ENCODE peak calls at places on chromosomes 5 and 9, in five cellular contexts. W is sigmoid colon, E is MM.1S, F is OCI-LY7, V is fibroblast of lung. D is an unnamed sample.

GRCh38 chr9:131666779-131667178 is 73.1 kb downstream of the RAPGEF1 start:
- DNase-seq in W (no peak), E (no peak), F (no peak), V (no peak), D (no peak)

GRCh38 chr5:116137544-116138378 is 52.9 kb downstream of the COMMD10 start:
- DNase-seq in W (no peak), E (peak), F (peak), V (peak), D (no peak)

GRCh38 chr5:34656001-34656699 is at the start of gene RAI14:
- DNase-seq in W (peak), E (peak), F (no peak), V (peak), D (peak)

GRCh38 chr5:35988529-35988928 is 2.7 kb downstream of the UGT3A1 start:
- DNase-seq in W (no peak), E (no peak), F (no peak), V (no peak), D (no peak)

GRCh38 chr5:138468966-138469539 is 3.8 kb downstream of the EGR1 start:
- DNase-seq in W (no peak), E (no peak), F (no peak), V (no peak), D (no peak)

GRCh38 chr5:149633671-149634350 is 52.5 kb downstream of the ARHGEF37 start:
- DNase-seq in W (peak), E (no peak), F (no peak), V (no peak), D (no peak)

GRCh38 chr5:170296935-170297588 is 515 bp downstream of the LCP2 start:
- DNase-seq in W (no peak), E (peak), F (no peak), V (no peak), D (peak)

GRCh38 chr9:16417749-16418148 is 452.7 kb downstream of the BNC2 start:
- DNase-seq in W (no peak), E (no peak), F (no peak), V (peak), D (no peak)

GRCh38 chr9:124849801-124850200 is 3.5 kb upstream of the WDR38 start:
- DNase-seq in W (peak), E (no peak), F (no peak), V (peak), D (no peak)

GRCh38 chr9:76576344-76576743 is 117.4 kb downstream of the GCNT1 start:
- DNase-seq in W (peak), E (no peak), F (peak), V (peak), D (no peak)

GRCh38 chr9:127422787-127423186 is 1.4 kb upstream of the ZNF79 start:
- DNase-seq in W (no peak), E (no peak), F (no peak), V (no peak), D (no peak)

GRCh38 chr9:127423591-127423933 is 620 bp upstream of the ZNF79 start:
- DNase-seq in W (no peak), E (no peak), F (peak), V (no peak), D (no peak)

GRCh38 chr9:127426756-127427155 is 2.6 kb downstream of the ZNF79 start:
- DNase-seq in W (no peak), E (no peak), F (no peak), V (no peak), D (no peak)

GRCh38 chr9:127423934-127424668 is at the start of gene ZNF79:
- DNase-seq in W (peak), E (peak), F (peak), V (peak), D (peak)

GRCh38 chr9:127424669-127424986 is 446 bp downstream of the ZNF79 start:
- DNase-seq in W (no peak), E (no peak), F (peak), V (no peak), D (no peak)
- H3K27ac ChIP-seq in W (peak), E (peak), F (peak), V (peak), D (peak)

DNA sequence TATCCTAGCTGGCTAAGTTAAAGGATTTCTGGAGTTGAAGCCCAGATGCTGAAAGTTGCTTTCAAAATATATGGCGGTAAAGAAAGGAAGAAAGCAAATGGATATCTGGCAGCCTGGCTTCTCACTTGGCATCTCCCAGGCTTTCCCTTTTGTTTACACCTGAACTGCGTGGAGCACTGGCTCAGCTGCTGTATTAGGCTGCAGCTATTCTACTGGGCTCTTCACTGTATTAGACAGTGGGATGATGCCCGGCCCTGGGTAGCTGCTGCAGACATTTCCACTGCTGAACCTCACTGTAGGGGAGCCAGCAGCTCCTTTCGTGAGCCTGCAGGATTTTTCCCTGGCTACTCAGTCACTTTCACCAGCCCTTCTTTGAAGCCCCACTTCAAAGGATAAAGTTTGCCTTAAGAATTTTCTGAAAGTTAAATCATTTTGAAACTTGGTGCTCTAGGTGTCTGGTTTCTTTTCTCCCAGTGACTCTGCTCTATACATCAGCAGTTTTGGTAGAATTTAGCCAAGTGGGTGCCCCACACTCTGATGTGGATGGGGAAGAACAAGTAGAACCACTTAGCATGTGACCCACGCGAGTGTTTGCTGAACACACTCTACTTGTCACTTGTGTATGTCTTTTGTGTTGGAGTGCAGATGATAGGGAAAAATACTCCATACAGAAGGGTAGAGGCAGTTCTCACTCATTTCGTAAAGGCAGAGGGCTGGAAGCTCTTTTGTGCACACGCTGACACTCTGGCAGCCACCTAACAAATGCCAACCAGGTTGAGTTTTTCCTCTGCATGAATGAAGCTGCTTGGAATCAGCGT is 49.9 kb downstream of the C9orf152 start:
- DNase-seq in W (no peak), E (peak), F (no peak), V (no peak), D (no peak)
- H3K4me3 ChIP-seq in W (no peak), E (peak), F (no peak), V (no peak), D (no peak)

DNA sequence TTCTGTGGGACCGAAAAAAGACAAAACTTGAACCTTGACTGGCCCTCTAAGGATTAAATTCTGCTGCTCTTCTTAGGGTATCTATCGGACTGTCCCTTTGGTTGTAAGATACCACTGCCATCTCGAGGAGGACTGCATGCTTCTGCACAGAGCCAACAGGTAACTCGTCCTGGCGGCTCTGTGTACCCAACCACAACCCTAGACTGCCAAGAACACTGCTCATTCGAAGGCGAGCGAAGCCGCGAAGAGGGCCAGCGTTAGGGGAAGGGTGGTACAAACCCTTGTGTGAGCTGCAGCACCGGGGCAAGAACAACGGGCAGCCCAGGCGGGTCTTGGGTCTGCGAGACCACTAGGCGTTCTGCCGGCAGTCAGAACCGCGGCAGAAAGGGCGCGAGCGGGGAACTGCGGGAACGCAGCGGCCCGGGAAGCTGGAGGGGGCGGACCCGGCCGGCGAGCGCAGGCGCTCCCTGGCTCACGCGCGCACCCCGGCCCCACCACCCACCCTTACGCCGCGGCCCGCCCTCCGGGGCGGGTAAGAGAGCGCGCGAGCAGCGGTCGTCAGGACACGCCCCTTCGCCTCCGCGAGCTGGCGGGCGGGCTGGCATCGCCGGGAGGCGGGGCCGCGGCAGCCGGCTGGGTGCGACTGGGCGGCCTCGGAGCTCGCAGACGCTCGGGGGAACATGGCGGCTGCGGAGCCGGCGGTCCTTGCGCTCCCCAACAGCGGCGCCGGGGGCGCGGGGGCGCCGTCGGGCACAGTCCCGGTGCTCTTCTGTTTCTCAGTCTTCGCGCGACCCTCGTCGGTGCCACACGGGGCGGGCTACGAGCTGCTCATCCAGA is at the start of gene ISOC1:
- DNase-seq in W (peak), E (peak), F (peak), V (peak), D (peak)
- TF ChIP-seq CTCF in W (no peak), E (peak), F (no peak), V (no peak), D (no peak)

GRCh38 chr9:36997414-36997813 is 36.7 kb downstream of the PAX5 start:
- DNase-seq in W (no peak), E (no peak), F (no peak), V (no peak), D (no peak)

GRCh38 chr9:36995927-36996471 is 38.1 kb downstream of the PAX5 start:
- DNase-seq in W (no peak), E (peak), F (peak), V (peak), D (no peak)

GRCh38 chr9:36993933-36994764 is 39.9 kb downstream of the PAX5 start:
- DNase-seq in W (no peak), E (no peak), F (peak), V (no peak), D (no peak)

GRCh38 chr9:36999728-37000333 is 34.2 kb downstream of the PAX5 start:
- DNase-seq in W (no peak), E (no peak), F (peak), V (no peak), D (no peak)

GRCh38 chr9:36996677-36997076 is 37.4 kb downstream of the PAX5 start:
- DNase-seq in W (no peak), E (no peak), F (no peak), V (no peak), D (no peak)
- H3K27ac ChIP-seq in W (no peak), E (no peak), F (peak), V (no peak), D (no peak)

D was measured in coronary artery.